ENCODE peak calls at places on chromosomes 4 and X, in seven cellular contexts. One of them, this sample, is unnamed.

GRCh38 chrX:130015181-130015580 is 32.7 kb downstream of the BCORL1 start:
- DNase-seq in coronary artery: no peak
- DNase-seq in fibroblast of lung: no peak
- DNase-seq in breast epithelium: no peak
- DNase-seq in hepatocyte: no peak
- DNase-seq in astrocyte of the spinal cord: no peak
- DNase-seq in CD8-positive, alpha-beta T cell: no peak
- DNase-seq in this sample: no peak

GRCh38 chrX:42093756-42094155 is 170.4 kb upstream of the CASK start:
- DNase-seq in astrocyte of the spinal cord: no peak
- DNase-seq in breast epithelium: no peak
- DNase-seq in CD8-positive, alpha-beta T cell: no peak
- DNase-seq in hepatocyte: peak
- DNase-seq in coronary artery: no peak
- DNase-seq in fibroblast of lung: peak
- DNase-seq in this sample: peak

GRCh38 chr4:138686078-138686477 is 329.5 kb upstream of the NOCT start:
- DNase-seq in coronary artery: no peak
- DNase-seq in fibroblast of lung: no peak
- DNase-seq in breast epithelium: peak
- DNase-seq in hepatocyte: no peak
- DNase-seq in astrocyte of the spinal cord: no peak
- DNase-seq in CD8-positive, alpha-beta T cell: no peak
- DNase-seq in this sample: no peak

GRCh38 chr4:103410401-103410800 is 212.3 kb upstream of the CENPE start:
- DNase-seq in coronary artery: no peak
- DNase-seq in hepatocyte: no peak
- DNase-seq in fibroblast of lung: no peak
- DNase-seq in astrocyte of the spinal cord: no peak
- DNase-seq in CD8-positive, alpha-beta T cell: no peak
- DNase-seq in breast epithelium: no peak
- DNase-seq in this sample: no peak

GRCh38 chr4:80412322-80412721 is 76.8 kb downstream of the CFAP299 start:
- DNase-seq in hepatocyte: no peak
- DNase-seq in fibroblast of lung: no peak
- DNase-seq in coronary artery: no peak
- DNase-seq in astrocyte of the spinal cord: no peak
- DNase-seq in breast epithelium: no peak
- DNase-seq in CD8-positive, alpha-beta T cell: no peak
- DNase-seq in this sample: no peak

GRCh38 chrX:150762258-150762867 is 69.2 kb downstream of the MTMR1 start:
- DNase-seq in hepatocyte: no peak
- DNase-seq in coronary artery: no peak
- DNase-seq in astrocyte of the spinal cord: no peak
- DNase-seq in fibroblast of lung: no peak
- DNase-seq in CD8-positive, alpha-beta T cell: no peak
- DNase-seq in breast epithelium: no peak
- DNase-seq in this sample: no peak

GRCh38 chr4:53068755-53069154 is 206.6 kb downstream of the RASL11B start:
- DNase-seq in CD8-positive, alpha-beta T cell: no peak
- DNase-seq in astrocyte of the spinal cord: peak
- DNase-seq in hepatocyte: no peak
- DNase-seq in coronary artery: no peak
- DNase-seq in breast epithelium: no peak
- DNase-seq in fibroblast of lung: peak
- DNase-seq in this sample: no peak

GRCh38 chr4:149264093-149264733 is 551.4 kb downstream of the IQCM start:
- DNase-seq in astrocyte of the spinal cord: peak
- DNase-seq in breast epithelium: no peak
- DNase-seq in hepatocyte: peak
- DNase-seq in coronary artery: no peak
- DNase-seq in fibroblast of lung: peak
- DNase-seq in CD8-positive, alpha-beta T cell: no peak
- DNase-seq in this sample: peak

GRCh38 chr4:22515145-22515887 is 550 bp downstream of the ADGRA3 start:
- DNase-seq in breast epithelium: no peak
- DNase-seq in fibroblast of lung: peak
- DNase-seq in astrocyte of the spinal cord: peak
- DNase-seq in coronary artery: peak
- DNase-seq in CD8-positive, alpha-beta T cell: no peak
- DNase-seq in hepatocyte: peak
- DNase-seq in this sample: peak

GRCh38 chrX:153903238-153903980 is 1.1 kb upstream of the AVPR2 start:
- DNase-seq in astrocyte of the spinal cord: no peak
- DNase-seq in fibroblast of lung: no peak
- DNase-seq in CD8-positive, alpha-beta T cell: no peak
- DNase-seq in coronary artery: no peak
- DNase-seq in breast epithelium: no peak
- DNase-seq in hepatocyte: no peak
- DNase-seq in this sample: no peak

GRCh38 chr4:2721586-2721985 is 34.5 kb downstream of the TNIP2 start:
- DNase-seq in CD8-positive, alpha-beta T cell: no peak
- DNase-seq in coronary artery: no peak
- DNase-seq in breast epithelium: no peak
- DNase-seq in fibroblast of lung: no peak
- DNase-seq in hepatocyte: no peak
- DNase-seq in astrocyte of the spinal cord: no peak
- DNase-seq in this sample: no peak

GRCh38 chr4:19496752-19497151 is 755.0 kb upstream of the SLIT2 start:
- DNase-seq in fibroblast of lung: no peak
- DNase-seq in CD8-positive, alpha-beta T cell: no peak
- DNase-seq in astrocyte of the spinal cord: no peak
- DNase-seq in breast epithelium: no peak
- DNase-seq in hepatocyte: no peak
- DNase-seq in coronary artery: no peak
- DNase-seq in this sample: peak

GRCh38 chrX:9352243-9352642 is 112.6 kb upstream of the TBL1X start:
- DNase-seq in hepatocyte: no peak
- DNase-seq in breast epithelium: no peak
- DNase-seq in fibroblast of lung: no peak
- DNase-seq in CD8-positive, alpha-beta T cell: no peak
- DNase-seq in coronary artery: no peak
- DNase-seq in astrocyte of the spinal cord: no peak
- DNase-seq in this sample: no peak
- H3K4me3 ChIP-seq in hepatocyte: no peak
- H3K4me3 ChIP-seq in breast epithelium: no peak
- H3K4me3 ChIP-seq in fibroblast of lung: no peak
- H3K4me3 ChIP-seq in CD8-positive, alpha-beta T cell: peak
- H3K4me3 ChIP-seq in coronary artery: no peak
- H3K4me3 ChIP-seq in astrocyte of the spinal cord: no peak
- H3K4me3 ChIP-seq in this sample: no peak

GRCh38 chr4:154024097-154024496 is 235.2 kb upstream of the SFRP2 start:
- DNase-seq in coronary artery: no peak
- DNase-seq in breast epithelium: no peak
- DNase-seq in fibroblast of lung: no peak
- DNase-seq in CD8-positive, alpha-beta T cell: no peak
- DNase-seq in astrocyte of the spinal cord: no peak
- DNase-seq in hepatocyte: no peak
- DNase-seq in this sample: no peak
- TF ChIP-seq CTCF in coronary artery: no peak
- TF ChIP-seq CTCF in breast epithelium: no peak
- TF ChIP-seq CTCF in fibroblast of lung: peak
- TF ChIP-seq CTCF in CD8-positive, alpha-beta T cell: no peak
- TF ChIP-seq CTCF in astrocyte of the spinal cord: peak
- TF ChIP-seq CTCF in hepatocyte: peak
- TF ChIP-seq CTCF in this sample: no peak

GRCh38 chr4:155615054-155615887 is 51.4 kb upstream of the GUCY1A1 start:
- DNase-seq in hepatocyte: no peak
- DNase-seq in coronary artery: no peak
- DNase-seq in breast epithelium: no peak
- DNase-seq in CD8-positive, alpha-beta T cell: no peak
- DNase-seq in fibroblast of lung: no peak
- DNase-seq in astrocyte of the spinal cord: no peak
- DNase-seq in this sample: no peak
- H3K4me3 ChIP-seq in hepatocyte: no peak
- H3K4me3 ChIP-seq in coronary artery: no peak
- H3K4me3 ChIP-seq in breast epithelium: no peak
- H3K4me3 ChIP-seq in CD8-positive, alpha-beta T cell: no peak
- H3K4me3 ChIP-seq in fibroblast of lung: no peak
- H3K4me3 ChIP-seq in astrocyte of the spinal cord: no peak
- H3K4me3 ChIP-seq in this sample: no peak

GRCh38 chr4:30722092-30722915 is 2.1 kb downstream of the PCDH7 start:
- DNase-seq in CD8-positive, alpha-beta T cell: no peak
- DNase-seq in breast epithelium: no peak
- DNase-seq in coronary artery: no peak
- DNase-seq in hepatocyte: peak
- DNase-seq in fibroblast of lung: peak
- DNase-seq in astrocyte of the spinal cord: no peak
- DNase-seq in this sample: no peak
- TF ChIP-seq CTCF in CD8-positive, alpha-beta T cell: no peak
- TF ChIP-seq CTCF in breast epithelium: no peak
- TF ChIP-seq CTCF in coronary artery: peak
- TF ChIP-seq CTCF in hepatocyte: no peak
- TF ChIP-seq CTCF in fibroblast of lung: no peak
- TF ChIP-seq CTCF in astrocyte of the spinal cord: no peak
- TF ChIP-seq CTCF in this sample: no peak

GRCh38 chr4:88162636-88163035 is 4.2 kb upstream of the ABCG2 start:
- DNase-seq in coronary artery: no peak
- DNase-seq in astrocyte of the spinal cord: peak
- DNase-seq in fibroblast of lung: no peak
- DNase-seq in CD8-positive, alpha-beta T cell: no peak
- DNase-seq in breast epithelium: no peak
- DNase-seq in hepatocyte: no peak
- DNase-seq in this sample: no peak

GRCh38 chr4:88159137-88159725 is 792 bp upstream of the ABCG2 start:
- DNase-seq in fibroblast of lung: peak
- DNase-seq in hepatocyte: no peak
- DNase-seq in CD8-positive, alpha-beta T cell: no peak
- DNase-seq in astrocyte of the spinal cord: no peak
- DNase-seq in coronary artery: no peak
- DNase-seq in breast epithelium: no peak
- DNase-seq in this sample: no peak

GRCh38 chr4:88158038-88158359 is 440 bp downstream of the ABCG2 start:
- DNase-seq in CD8-positive, alpha-beta T cell: no peak
- DNase-seq in astrocyte of the spinal cord: no peak
- DNase-seq in hepatocyte: no peak
- DNase-seq in fibroblast of lung: no peak
- DNase-seq in breast epithelium: no peak
- DNase-seq in coronary artery: no peak
- DNase-seq in this sample: no peak

GRCh38 chr4:88163286-88163685 is 4.8 kb upstream of the ABCG2 start:
- DNase-seq in CD8-positive, alpha-beta T cell: no peak
- DNase-seq in coronary artery: no peak
- DNase-seq in fibroblast of lung: no peak
- DNase-seq in breast epithelium: no peak
- DNase-seq in hepatocyte: no peak
- DNase-seq in astrocyte of the spinal cord: no peak
- DNase-seq in this sample: no peak

GRCh38 chr4:88158360-88159136 is at the start of gene ABCG2:
- DNase-seq in CD8-positive, alpha-beta T cell: no peak
- DNase-seq in coronary artery: no peak
- DNase-seq in astrocyte of the spinal cord: peak
- DNase-seq in breast epithelium: no peak
- DNase-seq in hepatocyte: peak
- DNase-seq in fibroblast of lung: peak
- DNase-seq in this sample: peak
- H3K4me3 ChIP-seq in CD8-positive, alpha-beta T cell: peak
- H3K4me3 ChIP-seq in coronary artery: peak
- H3K4me3 ChIP-seq in astrocyte of the spinal cord: peak
- H3K4me3 ChIP-seq in breast epithelium: peak
- H3K4me3 ChIP-seq in hepatocyte: peak
- H3K4me3 ChIP-seq in fibroblast of lung: peak
- H3K4me3 ChIP-seq in this sample: peak

GRCh38 chr4:92514632-92515031 is 210.9 kb downstream of the GRID2 start:
- DNase-seq in CD8-positive, alpha-beta T cell: no peak
- DNase-seq in hepatocyte: peak
- DNase-seq in coronary artery: no peak
- DNase-seq in astrocyte of the spinal cord: no peak
- DNase-seq in breast epithelium: no peak
- DNase-seq in fibroblast of lung: no peak
- DNase-seq in this sample: no peak
- TF ChIP-seq CTCF in CD8-positive, alpha-beta T cell: no peak
- TF ChIP-seq CTCF in hepatocyte: no peak
- TF ChIP-seq CTCF in coronary artery: no peak
- TF ChIP-seq CTCF in astrocyte of the spinal cord: no peak
- TF ChIP-seq CTCF in breast epithelium: no peak
- TF ChIP-seq CTCF in fibroblast of lung: no peak
- TF ChIP-seq CTCF in this sample: no peak

GRCh38 chrX:75278991-75279390 is 5.1 kb downstream of the UPRT start:
- DNase-seq in fibroblast of lung: peak
- DNase-seq in astrocyte of the spinal cord: peak
- DNase-seq in coronary artery: no peak
- DNase-seq in CD8-positive, alpha-beta T cell: no peak
- DNase-seq in hepatocyte: no peak
- DNase-seq in breast epithelium: no peak
- DNase-seq in this sample: peak
- H3K4me3 ChIP-seq in fibroblast of lung: no peak
- H3K4me3 ChIP-seq in astrocyte of the spinal cord: no peak
- H3K4me3 ChIP-seq in coronary artery: no peak
- H3K4me3 ChIP-seq in CD8-positive, alpha-beta T cell: no peak
- H3K4me3 ChIP-seq in hepatocyte: no peak
- H3K4me3 ChIP-seq in breast epithelium: no peak
- H3K4me3 ChIP-seq in this sample: no peak

GRCh38 chr4:177033130-177033529 is 240.4 kb upstream of the VEGFC start:
- DNase-seq in astrocyte of the spinal cord: no peak
- DNase-seq in hepatocyte: no peak
- DNase-seq in breast epithelium: no peak
- DNase-seq in fibroblast of lung: no peak
- DNase-seq in coronary artery: no peak
- DNase-seq in CD8-positive, alpha-beta T cell: no peak
- DNase-seq in this sample: no peak
- TF ChIP-seq CTCF in astrocyte of the spinal cord: peak
- TF ChIP-seq CTCF in hepatocyte: no peak
- TF ChIP-seq CTCF in breast epithelium: no peak
- TF ChIP-seq CTCF in fibroblast of lung: peak
- TF ChIP-seq CTCF in coronary artery: no peak
- TF ChIP-seq CTCF in CD8-positive, alpha-beta T cell: no peak
- TF ChIP-seq CTCF in this sample: no peak